ENCODE peak calls at places on chromosomes 2 and 18, in six cellular contexts. C is Calu3, Z is AG09319, N is bronchial epithelial cell, L is HFFc6, K is GM06990. B is an unnamed sample.

GRCh38 chr2:157839162-157839801 is 36.8 kb downstream of the ACVR1 start:
- DNase-seq in C (no peak), Z (no peak), N (peak; percentile 15), L (peak; percentile 61), K (no peak), B (peak; percentile 54)

GRCh38 chr2:167355796-167356195 is 467.5 kb downstream of the XIRP2 start:
- DNase-seq in C (no peak), Z (no peak), N (peak; percentile 23), L (no peak), K (no peak), B (no peak)

GRCh38 chr2:2057125-2057721 is 273.9 kb downstream of the MYT1L start:
- DNase-seq in C (no peak), Z (no peak), N (peak; percentile 32), L (no peak), K (no peak), B (peak; percentile 91)

GRCh38 chr2:176080540-176081355 is 3.0 kb downstream of the EVX2 start:
- DNase-seq in C (peak; percentile 30), Z (no peak), N (no peak), L (no peak), K (no peak), B (no peak)

GRCh38 chr18:47531759-47532158 is 280.3 kb upstream of the SKOR2 start:
- DNase-seq in C (no peak), Z (no peak), N (no peak), L (no peak), K (no peak), B (no peak)

GRCh38 chr18:8455661-8456614 is 153.3 kb upstream of the RAB12 start:
- DNase-seq in C (no peak), Z (no peak), N (no peak), L (no peak), K (no peak), B (no peak)

GRCh38 chr2:176583530-176584101 is 314.4 kb downstream of the MTX2 start:
- DNase-seq in C (peak; percentile 49), Z (no peak), N (peak; percentile 77), L (peak; percentile 45), K (no peak), B (peak; percentile 45)

GRCh38 chr18:36096955-36097354 is 29.6 kb upstream of the RPRD1A start:
- DNase-seq in C (no peak), Z (no peak), N (no peak), L (no peak), K (no peak), B (no peak)

GRCh38 chr2:86790828-86791561 is at the start of gene CD8A:
- DNase-seq in C (no peak), Z (no peak), N (peak; percentile 20), L (no peak), K (no peak), B (no peak)

GRCh38 chr2:9199716-9200633 is 6.6 kb upstream of the ASAP2 start:
- DNase-seq in C (no peak), Z (no peak), N (no peak), L (peak; percentile 58), K (no peak), B (no peak)

GRCh38 chr2:124993809-124994208 is 968.7 kb downstream of the CNTNAP5 start:
- DNase-seq in C (no peak), Z (no peak), N (no peak), L (no peak), K (no peak), B (no peak)

GRCh38 chr2:133788391-133788790 is 220.1 kb upstream of the NCKAP5 start:
- DNase-seq in C (no peak), Z (no peak), N (no peak), L (peak; percentile 40), K (no peak), B (no peak)

GRCh38 chr2:40321822-40322221 is 130.1 kb downstream of the SLC8A1 start:
- DNase-seq in C (no peak), Z (no peak), N (peak; percentile 10), L (no peak), K (no peak), B (no peak)

GRCh38 chr18:7000484-7001096 is 117.0 kb downstream of the LAMA1 start:
- DNase-seq in C (no peak), Z (peak; percentile 4), N (peak; percentile 37), L (no peak), K (no peak), B (peak; percentile 42)

GRCh38 chr2:240785424-240786335 is 34.3 kb downstream of the KIF1A start:
- DNase-seq in C (no peak), Z (no peak), N (no peak), L (no peak), K (no peak), B (no peak)

GRCh38 chr2:98347298-98348065 is 1.2 kb downstream of the CNGA3 start:
- DNase-seq in C (no peak), Z (no peak), N (no peak), L (no peak), K (no peak), B (no peak)

GRCh38 chr2:157395811-157396210 is 48.1 kb downstream of the CYTIP start:
- DNase-seq in C (no peak), Z (no peak), N (peak; percentile 71), L (no peak), K (no peak), B (no peak)

GRCh38 chr2:1930376-1930775 is 186.1 kb upstream of the PXDN start:
- DNase-seq in C (no peak), Z (no peak), N (no peak), L (no peak), K (no peak), B (no peak)

GRCh38 chr2:54074636-54075341 is 40.6 kb upstream of the ACYP2 start:
- DNase-seq in C (no peak), Z (no peak), N (no peak), L (peak; percentile 43), K (no peak), B (no peak)

GRCh38 chr18:23191952-23192662 is 56.8 kb downstream of the CABLES1 start:
- DNase-seq in C (no peak), Z (peak; percentile 10), N (peak; percentile 66), L (peak; percentile 41), K (no peak), B (peak; percentile 58)

GRCh38 chr2:141341444-141341843 is 789.4 kb downstream of the LRP1B start:
- DNase-seq in C (no peak), Z (peak; percentile 22), N (peak; percentile 2), L (peak; percentile 78), K (no peak), B (peak; percentile 7)

GRCh38 chr2:176018708-176019107 is 16.6 kb upstream of the LNPK start:
- DNase-seq in C (no peak), Z (no peak), N (peak; percentile 17), L (peak; percentile 12), K (no peak), B (peak; percentile 38)

GRCh38 chr2:79860233-79861058 is 347.6 kb downstream of the CTNNA2 start:
- DNase-seq in C (no peak), Z (no peak), N (peak; percentile 8), L (peak; percentile 30), K (no peak), B (peak; percentile 27)

GRCh38 chr18:12741351-12741750 is 38.5 kb downstream of the PSMG2 start:
- DNase-seq in C (peak; percentile 51), Z (no peak), N (peak; percentile 99), L (peak; percentile 91), K (no peak), B (peak; percentile 95)

GRCh38 chr2:15730545-15731212 is 139.0 kb downstream of the DDX1 start:
- DNase-seq in C (peak; percentile 92), Z (peak; percentile 92), N (peak; percentile 86), L (peak; percentile 90), K (peak; percentile 30), B (peak; percentile 97)

GRCh38 chr2:83471708-83472107 is 987.4 kb downstream of the SUCLG1 start:
- DNase-seq in C (no peak), Z (no peak), N (no peak), L (no peak), K (no peak), B (no peak)

DNA sequence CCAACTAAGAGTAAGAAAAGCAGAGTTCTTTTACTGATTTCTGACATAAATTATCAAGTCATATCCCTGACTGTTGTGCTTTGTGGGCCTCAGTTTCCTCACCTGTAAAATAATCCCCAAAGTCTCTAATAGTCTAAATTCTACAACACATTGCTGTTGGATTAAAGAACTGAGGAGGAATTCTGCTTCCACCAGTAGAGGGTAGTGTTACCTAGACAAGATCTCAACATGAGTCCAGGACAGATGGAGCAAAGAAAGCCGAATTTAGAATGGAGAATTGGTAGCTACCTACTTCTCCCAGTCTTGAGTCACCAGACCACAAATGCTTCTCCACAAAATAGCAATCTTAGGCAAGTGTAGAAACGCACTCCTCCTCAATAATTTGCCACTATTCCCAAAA is 462.5 kb upstream of the FSHR start:
- DNase-seq in C (peak; percentile 4), Z (no peak), N (peak; percentile 39), L (no peak), K (no peak), B (peak; percentile 56)
- TF ChIP-seq CTCF in C (no peak), Z (no peak), N (peak; percentile 41), L (peak; percentile 39), K (peak; percentile 48), B (peak; percentile 49)

GRCh38 chr2:191571163-191571769 is 106.7 kb upstream of the NABP1 start:
- DNase-seq in C (no peak), Z (peak; percentile 49), N (peak; percentile 66), L (peak; percentile 64), K (peak; percentile 30), B (peak; percentile 57)
- TF ChIP-seq CTCF in C (peak; percentile 31), Z (peak; percentile 52), N (peak; percentile 58), L (peak; percentile 73), K (peak; percentile 35), B (peak; percentile 27)

GRCh38 chr18:35010983-35011382 is 30.2 kb upstream of the MAPRE2 start:
- DNase-seq in C (no peak), Z (no peak), N (no peak), L (no peak), K (no peak), B (no peak)

GRCh38 chr18:35010156-35010555 is 31.1 kb upstream of the MAPRE2 start:
- DNase-seq in C (no peak), Z (no peak), N (no peak), L (no peak), K (no peak), B (no peak)

GRCh38 chr18:35002120-35002519 is 39.1 kb upstream of the MAPRE2 start:
- DNase-seq in C (no peak), Z (no peak), N (no peak), L (no peak), K (no peak), B (no peak)

GRCh38 chr18:35000457-35000856 is 40.8 kb upstream of the MAPRE2 start:
- DNase-seq in C (no peak), Z (no peak), N (no peak), L (no peak), K (no peak), B (no peak)

GRCh38 chr18:35005963-35006577 is 35.1 kb upstream of the MAPRE2 start:
- DNase-seq in C (peak; percentile 36), Z (no peak), N (peak; percentile 68), L (peak; percentile 62), K (no peak), B (peak; percentile 71)
- TF ChIP-seq CTCF in C (peak; percentile 52), Z (peak; percentile 55), N (peak; percentile 45), L (peak; percentile 83), K (peak; percentile 39), B (peak; percentile 35)

DNA sequence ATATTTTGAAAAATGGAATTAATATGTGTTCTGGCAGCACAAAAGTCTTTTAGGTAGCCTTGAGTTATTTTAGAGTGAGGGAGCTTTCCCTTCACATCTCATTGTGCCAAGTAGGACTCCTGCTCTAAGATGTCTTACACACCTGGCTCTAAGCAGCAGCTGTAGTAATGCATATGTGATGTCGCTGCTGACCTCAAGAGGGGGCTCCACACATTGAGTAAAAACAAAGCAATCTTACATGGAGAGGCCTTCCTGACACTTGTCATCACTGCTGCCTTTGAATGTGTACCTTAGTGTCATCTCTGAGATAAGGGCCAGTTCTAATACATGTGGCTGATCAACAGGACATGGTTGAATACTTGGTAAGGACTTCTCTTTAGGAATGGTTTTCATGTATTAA is 75.8 kb downstream of the ACTR3 start:
- DNase-seq in C (peak; percentile 60), Z (no peak), N (peak; percentile 62), L (peak; percentile 47), K (no peak), B (peak; percentile 44)
- TF ChIP-seq CTCF in C (peak; percentile 59), Z (peak; percentile 26), N (peak; percentile 64), L (peak; percentile 76), K (peak; percentile 54), B (peak; percentile 34)